ENCODE peak calls at places on chromosome 19, in seven cellular contexts. One of them, this sample, is unnamed.

GRCh38 chr19:1807695-1808394 is 4.2 kb downstream of the ATP8B3 start:
- DNase-seq in aorta: no peak
- DNase-seq in body of pancreas: no peak
- DNase-seq in CD8-positive, alpha-beta memory T cell: no peak
- DNase-seq in uterus: no peak
- DNase-seq in cardiac muscle cell: no peak
- DNase-seq in neural progenitor cell: no peak
- DNase-seq in this sample: no peak

GRCh38 chr19:8245869-8246835 is 37.0 kb downstream of the CERS4 start:
- DNase-seq in cardiac muscle cell: no peak
- DNase-seq in neural progenitor cell: no peak
- DNase-seq in CD8-positive, alpha-beta memory T cell: no peak
- DNase-seq in aorta: no peak
- DNase-seq in uterus: no peak
- DNase-seq in body of pancreas: no peak
- DNase-seq in this sample: no peak

GRCh38 chr19:10193666-10194499 is 870 bp downstream of the DNMT1 start:
- DNase-seq in uterus: no peak
- DNase-seq in aorta: no peak
- DNase-seq in cardiac muscle cell: no peak
- DNase-seq in neural progenitor cell: no peak
- DNase-seq in body of pancreas: no peak
- DNase-seq in CD8-positive, alpha-beta memory T cell: peak; percentile 5
- DNase-seq in this sample: no peak

GRCh38 chr19:38360351-38360750 is 14.0 kb upstream of the PSMD8 start:
- DNase-seq in cardiac muscle cell: no peak
- DNase-seq in CD8-positive, alpha-beta memory T cell: no peak
- DNase-seq in uterus: no peak
- DNase-seq in aorta: no peak
- DNase-seq in neural progenitor cell: no peak
- DNase-seq in body of pancreas: no peak
- DNase-seq in this sample: no peak

GRCh38 chr19:50646074-50646807 is 3.0 kb upstream of the C19orf81 start:
- DNase-seq in cardiac muscle cell: no peak
- DNase-seq in CD8-positive, alpha-beta memory T cell: no peak
- DNase-seq in body of pancreas: no peak
- DNase-seq in aorta: no peak
- DNase-seq in neural progenitor cell: no peak
- DNase-seq in uterus: no peak
- DNase-seq in this sample: no peak

GRCh38 chr19:13841339-13842293 is 35.3 kb upstream of the NANOS3 start:
- DNase-seq in neural progenitor cell: no peak
- DNase-seq in CD8-positive, alpha-beta memory T cell: no peak
- DNase-seq in cardiac muscle cell: no peak
- DNase-seq in body of pancreas: peak; percentile 52
- DNase-seq in aorta: peak; percentile 89
- DNase-seq in uterus: peak; percentile 65
- DNase-seq in this sample: peak; percentile 75

GRCh38 chr19:42288411-42288810 is 13.5 kb upstream of the PRR19 start:
- DNase-seq in aorta: no peak
- DNase-seq in cardiac muscle cell: no peak
- DNase-seq in uterus: no peak
- DNase-seq in body of pancreas: no peak
- DNase-seq in neural progenitor cell: no peak
- DNase-seq in CD8-positive, alpha-beta memory T cell: no peak
- DNase-seq in this sample: no peak

GRCh38 chr19:55257461-55258411 is 1.1 kb downstream of the PPP6R1 start:
- DNase-seq in uterus: peak; percentile 25
- DNase-seq in body of pancreas: peak; percentile 23
- DNase-seq in neural progenitor cell: peak; percentile 34
- DNase-seq in aorta: no peak
- DNase-seq in cardiac muscle cell: peak; percentile 47
- DNase-seq in CD8-positive, alpha-beta memory T cell: peak; percentile 43
- DNase-seq in this sample: no peak

GRCh38 chr19:52735734-52736133 is 890 bp upstream of the ZNF611 start:
- DNase-seq in CD8-positive, alpha-beta memory T cell: no peak
- DNase-seq in uterus: peak; percentile 75
- DNase-seq in neural progenitor cell: peak; percentile 90
- DNase-seq in aorta: peak; percentile 86
- DNase-seq in cardiac muscle cell: peak; percentile 60
- DNase-seq in body of pancreas: peak; percentile 47
- DNase-seq in this sample: peak; percentile 70

GRCh38 chr19:29268103-29268502 is 55.2 kb upstream of the UQCRFS1 start:
- DNase-seq in aorta: no peak
- DNase-seq in CD8-positive, alpha-beta memory T cell: no peak
- DNase-seq in cardiac muscle cell: no peak
- DNase-seq in neural progenitor cell: no peak
- DNase-seq in uterus: no peak
- DNase-seq in body of pancreas: no peak
- DNase-seq in this sample: no peak

GRCh38 chr19:14871619-14872230 is 14.2 kb downstream of the OR7A17 start:
- DNase-seq in body of pancreas: no peak
- DNase-seq in cardiac muscle cell: no peak
- DNase-seq in neural progenitor cell: no peak
- DNase-seq in aorta: no peak
- DNase-seq in CD8-positive, alpha-beta memory T cell: no peak
- DNase-seq in uterus: no peak
- DNase-seq in this sample: no peak

GRCh38 chr19:19817357-19817756 is 4.2 kb downstream of the ZNF506 start:
- DNase-seq in uterus: no peak
- DNase-seq in aorta: no peak
- DNase-seq in body of pancreas: no peak
- DNase-seq in CD8-positive, alpha-beta memory T cell: peak; percentile 73
- DNase-seq in cardiac muscle cell: no peak
- DNase-seq in neural progenitor cell: no peak
- DNase-seq in this sample: no peak

GRCh38 chr19:43641333-43641732 is 1.7 kb upstream of the CADM4 start:
- DNase-seq in neural progenitor cell: no peak
- DNase-seq in CD8-positive, alpha-beta memory T cell: no peak
- DNase-seq in aorta: no peak
- DNase-seq in cardiac muscle cell: no peak
- DNase-seq in body of pancreas: no peak
- DNase-seq in uterus: no peak
- DNase-seq in this sample: no peak

GRCh38 chr19:7818806-7819205 is 11.2 kb upstream of the EVI5L start:
- DNase-seq in neural progenitor cell: no peak
- DNase-seq in CD8-positive, alpha-beta memory T cell: no peak
- DNase-seq in body of pancreas: no peak
- DNase-seq in uterus: no peak
- DNase-seq in cardiac muscle cell: no peak
- DNase-seq in aorta: no peak
- DNase-seq in this sample: no peak

GRCh38 chr19:38640368-38640767 is 7.1 kb upstream of the ACTN4 start:
- DNase-seq in neural progenitor cell: no peak
- DNase-seq in uterus: no peak
- DNase-seq in body of pancreas: no peak
- DNase-seq in aorta: no peak
- DNase-seq in CD8-positive, alpha-beta memory T cell: no peak
- DNase-seq in cardiac muscle cell: no peak
- DNase-seq in this sample: no peak

GRCh38 chr19:35297922-35298321 is 6.0 kb downstream of the MAG start:
- DNase-seq in neural progenitor cell: no peak
- DNase-seq in body of pancreas: no peak
- DNase-seq in CD8-positive, alpha-beta memory T cell: no peak
- DNase-seq in aorta: no peak
- DNase-seq in uterus: no peak
- DNase-seq in cardiac muscle cell: no peak
- DNase-seq in this sample: no peak

GRCh38 chr19:35296644-35297514 is 4.9 kb downstream of the MAG start:
- DNase-seq in aorta: no peak
- DNase-seq in uterus: no peak
- DNase-seq in CD8-positive, alpha-beta memory T cell: no peak
- DNase-seq in neural progenitor cell: no peak
- DNase-seq in cardiac muscle cell: no peak
- DNase-seq in body of pancreas: no peak
- DNase-seq in this sample: no peak

GRCh38 chr19:35295792-35296462 is 4.0 kb downstream of the MAG start:
- DNase-seq in aorta: no peak
- DNase-seq in body of pancreas: no peak
- DNase-seq in neural progenitor cell: no peak
- DNase-seq in uterus: no peak
- DNase-seq in CD8-positive, alpha-beta memory T cell: peak; percentile 35
- DNase-seq in cardiac muscle cell: peak; percentile 43
- DNase-seq in this sample: no peak

GRCh38 chr19:35298561-35298972 is 6.6 kb downstream of the MAG start:
- DNase-seq in body of pancreas: no peak
- DNase-seq in uterus: no peak
- DNase-seq in cardiac muscle cell: no peak
- DNase-seq in CD8-positive, alpha-beta memory T cell: no peak
- DNase-seq in aorta: no peak
- DNase-seq in neural progenitor cell: no peak
- DNase-seq in this sample: no peak

DNA sequence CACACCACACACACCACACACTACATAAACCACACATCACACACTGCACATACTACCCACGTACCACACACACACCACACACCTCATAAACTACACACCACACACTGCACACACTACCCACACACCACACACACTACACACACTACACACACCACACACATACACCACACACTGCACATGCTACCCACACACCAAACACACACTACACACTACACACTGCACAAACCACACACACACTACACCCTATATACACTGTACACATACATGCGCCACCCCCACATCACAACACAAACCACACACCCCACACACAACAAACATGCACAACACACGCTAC is 5.5 kb downstream of the MAG start:
- DNase-seq in aorta: no peak
- DNase-seq in cardiac muscle cell: no peak
- DNase-seq in neural progenitor cell: no peak
- DNase-seq in uterus: no peak
- DNase-seq in CD8-positive, alpha-beta memory T cell: no peak
- DNase-seq in body of pancreas: no peak
- DNase-seq in this sample: no peak
- H3K4me3 ChIP-seq in aorta: no peak overlapping the region
- H3K4me3 ChIP-seq in cardiac muscle cell: no peak overlapping the region
- H3K4me3 ChIP-seq in neural progenitor cell: no peak overlapping the region
- H3K4me3 ChIP-seq in uterus: no peak overlapping the region
- H3K4me3 ChIP-seq in CD8-positive, alpha-beta memory T cell: no peak overlapping the region
- H3K4me3 ChIP-seq in body of pancreas: no peak overlapping the region
- H3K4me3 ChIP-seq in this sample: peak overlapping the region; percentile 1

GRCh38 chr19:5956728-5957127 is 21.2 kb downstream of the RANBP3 start:
- DNase-seq in CD8-positive, alpha-beta memory T cell: no peak
- DNase-seq in aorta: peak; percentile 65
- DNase-seq in neural progenitor cell: no peak
- DNase-seq in cardiac muscle cell: no peak
- DNase-seq in body of pancreas: no peak
- DNase-seq in uterus: no peak
- DNase-seq in this sample: no peak

GRCh38 chr19:5958074-5958850 is 19.7 kb downstream of the RANBP3 start:
- DNase-seq in uterus: no peak
- DNase-seq in CD8-positive, alpha-beta memory T cell: no peak
- DNase-seq in cardiac muscle cell: no peak
- DNase-seq in neural progenitor cell: no peak
- DNase-seq in aorta: no peak
- DNase-seq in body of pancreas: no peak
- DNase-seq in this sample: no peak

GRCh38 chr19:5955638-5955935 is 22.4 kb downstream of the RANBP3 start:
- DNase-seq in aorta: no peak
- DNase-seq in CD8-positive, alpha-beta memory T cell: no peak
- DNase-seq in neural progenitor cell: no peak
- DNase-seq in uterus: no peak
- DNase-seq in body of pancreas: no peak
- DNase-seq in cardiac muscle cell: no peak
- DNase-seq in this sample: no peak

GRCh38 chr19:5956323-5956722 is 21.6 kb downstream of the RANBP3 start:
- DNase-seq in uterus: no peak
- DNase-seq in neural progenitor cell: no peak
- DNase-seq in cardiac muscle cell: no peak
- DNase-seq in body of pancreas: no peak
- DNase-seq in aorta: no peak
- DNase-seq in CD8-positive, alpha-beta memory T cell: no peak
- DNase-seq in this sample: no peak

DNA sequence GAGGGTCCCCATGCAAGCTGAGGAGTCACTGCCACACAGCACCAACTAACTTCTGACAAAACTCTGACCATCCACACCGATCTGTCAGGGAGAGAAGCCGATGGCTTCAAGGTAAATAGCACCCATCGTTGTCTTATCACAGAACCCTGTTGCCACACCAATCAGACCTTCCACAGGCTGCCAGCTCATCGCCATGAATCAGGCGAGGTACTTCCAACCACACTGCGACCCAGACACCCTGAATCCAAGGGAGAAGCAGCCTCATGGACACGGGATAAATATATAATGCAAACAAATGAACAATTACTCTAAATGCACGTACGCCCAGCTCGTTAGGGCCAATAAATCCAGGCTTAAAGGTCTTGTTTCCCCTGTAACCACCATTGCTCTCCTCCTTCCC is 20.8 kb downstream of the RANBP3 start:
- DNase-seq in CD8-positive, alpha-beta memory T cell: no peak
- DNase-seq in uterus: no peak
- DNase-seq in neural progenitor cell: no peak
- DNase-seq in body of pancreas: no peak
- DNase-seq in cardiac muscle cell: no peak
- DNase-seq in aorta: no peak
- DNase-seq in this sample: no peak
- H3K4me1 ChIP-seq in CD8-positive, alpha-beta memory T cell: peaks cover 78% of the 10 kb centered on the region
- H3K4me1 ChIP-seq in uterus: peaks cover 4% of the 10 kb centered on the region
- H3K4me1 ChIP-seq in neural progenitor cell: peaks cover 55% of the 10 kb centered on the region
- H3K4me1 ChIP-seq in body of pancreas: peaks cover 97% of the 10 kb centered on the region
- H3K4me1 ChIP-seq in cardiac muscle cell: peaks cover 92% of the 10 kb centered on the region
- H3K4me1 ChIP-seq in aorta: peaks cover 9% of the 10 kb centered on the region
- H3K4me1 ChIP-seq in this sample: peaks cover 48% of the 10 kb centered on the region

DNA sequence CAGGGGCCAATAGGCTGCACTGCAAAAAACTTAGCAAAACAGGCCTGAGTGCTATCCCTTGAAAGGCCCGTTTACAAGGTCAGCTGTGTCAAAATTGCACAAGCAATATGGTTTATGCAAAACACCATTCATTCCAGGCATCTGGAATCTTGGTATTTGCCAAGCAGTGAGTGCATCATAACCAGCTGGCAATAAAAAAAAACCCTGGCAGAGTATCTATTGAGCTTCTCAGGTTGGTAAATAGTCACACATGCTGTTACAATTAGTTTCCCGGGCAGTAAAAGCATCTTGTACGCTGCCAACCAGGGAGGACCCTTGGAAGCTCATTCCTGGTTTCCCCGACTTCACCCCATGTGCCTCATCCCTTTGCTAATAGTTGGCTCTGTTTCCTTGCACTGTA is 21.3 kb downstream of the ZNF77 start:
- DNase-seq in body of pancreas: no peak
- DNase-seq in aorta: no peak
- DNase-seq in neural progenitor cell: no peak
- DNase-seq in uterus: no peak
- DNase-seq in cardiac muscle cell: no peak
- DNase-seq in CD8-positive, alpha-beta memory T cell: no peak
- DNase-seq in this sample: no peak
- H3K27ac ChIP-seq in body of pancreas: peak overlapping the region; percentile 71
- H3K27ac ChIP-seq in aorta: no peak overlapping the region
- H3K27ac ChIP-seq in neural progenitor cell: no peak overlapping the region
- H3K27ac ChIP-seq in uterus: no peak overlapping the region
- H3K27ac ChIP-seq in cardiac muscle cell: no peak overlapping the region
- H3K27ac ChIP-seq in CD8-positive, alpha-beta memory T cell: no peak overlapping the region
- H3K27ac ChIP-seq in this sample: no peak overlapping the region

DNA sequence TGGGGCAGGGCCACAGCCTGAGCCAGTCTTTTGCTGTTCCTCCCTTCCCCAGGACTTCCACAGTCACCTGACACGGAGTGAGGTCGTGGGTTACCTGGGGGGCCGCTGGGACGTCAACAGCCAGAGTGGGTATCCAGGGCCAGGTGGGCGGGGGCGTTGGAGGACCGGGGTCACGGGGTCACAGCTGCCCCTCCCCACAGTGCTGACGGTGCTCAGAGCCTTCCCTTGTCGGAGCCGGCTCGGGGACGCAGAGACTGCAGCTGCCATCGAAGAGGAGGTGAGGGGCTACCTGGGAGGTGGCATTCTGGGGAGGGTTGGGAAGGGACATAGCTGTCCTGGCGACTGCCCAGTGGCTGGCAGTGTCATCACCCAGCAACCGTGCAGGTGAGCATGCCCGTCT is 11.5 kb downstream of the MPND start:
- DNase-seq in neural progenitor cell: no peak
- DNase-seq in body of pancreas: no peak
- DNase-seq in uterus: no peak
- DNase-seq in aorta: no peak
- DNase-seq in CD8-positive, alpha-beta memory T cell: no peak
- DNase-seq in cardiac muscle cell: no peak
- DNase-seq in this sample: no peak
- H3K4me3 ChIP-seq in neural progenitor cell: no peak overlapping the region
- H3K4me3 ChIP-seq in body of pancreas: no peak overlapping the region
- H3K4me3 ChIP-seq in uterus: no peak overlapping the region
- H3K4me3 ChIP-seq in aorta: no peak overlapping the region
- H3K4me3 ChIP-seq in CD8-positive, alpha-beta memory T cell: no peak overlapping the region
- H3K4me3 ChIP-seq in cardiac muscle cell: no peak overlapping the region
- H3K4me3 ChIP-seq in this sample: no peak overlapping the region